ENCODE peak calls at places on chromosomes 5 and 9, in six cellular contexts. D is tibial nerve; K is MCF 10A; G is WTC11; N is CD8-positive, alpha-beta T cell; U is stomach. S is an unnamed sample.

GRCh38 chr5:39266442-39266841 is 47.1 kb upstream of the FYB1 start:
- DNase-seq in D (no peak), K (no peak), G (no peak), N (no peak), U (no peak), S (no peak)

GRCh38 chr9:112705773-112706427 is 12.0 kb downstream of the INIP start:
- DNase-seq in D (no peak), K (peak), G (peak), N (no peak), U (peak), S (no peak)

GRCh38 chr9:20040991-20041606 is 252.3 kb upstream of the SLC24A2 start:
- DNase-seq in D (no peak), K (no peak), G (no peak), N (no peak), U (no peak), S (no peak)

GRCh38 chr5:151383011-151383410 is 35.7 kb upstream of the SLC36A2 start:
- DNase-seq in D (no peak), K (peak), G (no peak), N (no peak), U (no peak), S (no peak)

GRCh38 chr5:127886141-127886540 is 182.9 kb downstream of the CCDC192 start:
- DNase-seq in D (no peak), K (no peak), G (no peak), N (no peak), U (no peak), S (no peak)

GRCh38 chr9:133992780-133993634 is 883 bp upstream of the VAV2 start:
- DNase-seq in D (peak), K (peak), G (peak), N (peak), U (peak), S (peak)

GRCh38 chr9:137168907-137169763 is 716 bp downstream of the LRRC26 start:
- DNase-seq in D (no peak), K (peak), G (peak), N (no peak), U (peak), S (no peak)

GRCh38 chr5:52989781-52990530 is 804 bp downstream of the ITGA2 start:
- DNase-seq in D (no peak), K (peak), G (peak), N (peak), U (peak), S (no peak)

GRCh38 chr5:55535199-55535905 is 588 bp upstream of the PLPP1 start:
- DNase-seq in D (no peak), K (no peak), G (no peak), N (no peak), U (no peak), S (no peak)

GRCh38 chr5:74394924-74395880 is 245.3 kb downstream of the ENC1 start:
- DNase-seq in D (no peak), K (peak), G (peak), N (no peak), U (no peak), S (no peak)

GRCh38 chr9:34810187-34810524 is 100.2 kb upstream of the CCL21 start:
- DNase-seq in D (no peak), K (no peak), G (no peak), N (no peak), U (no peak), S (no peak)

GRCh38 chr5:159184858-159185381 is 24.4 kb downstream of the RNF145 start:
- DNase-seq in D (no peak), K (peak), G (no peak), N (no peak), U (no peak), S (no peak)

GRCh38 chr5:38330207-38330606 is 71.8 kb downstream of the EGFLAM start:
- DNase-seq in D (no peak), K (no peak), G (no peak), N (no peak), U (no peak), S (no peak)

GRCh38 chr5:172630961-172631360 is 10.1 kb upstream of the NEURL1B start:
- DNase-seq in D (no peak), K (no peak), G (no peak), N (no peak), U (no peak), S (no peak)

GRCh38 chr5:95392593-95393182 is 1.5 kb downstream of the FAM81B start:
- DNase-seq in D (no peak), K (peak), G (no peak), N (no peak), U (no peak), S (no peak)

GRCh38 chr9:123541441-123541840 is 185.4 kb downstream of the CRB2 start:
- DNase-seq in D (no peak), K (no peak), G (no peak), N (no peak), U (no peak), S (no peak)

GRCh38 chr5:124627815-124628214 is 118.6 kb downstream of the ZNF608 start:
- DNase-seq in D (no peak), K (no peak), G (no peak), N (no peak), U (no peak), S (no peak)

GRCh38 chr5:61924251-61924650 is 381.8 kb upstream of the KIF2A start:
- DNase-seq in D (no peak), K (no peak), G (no peak), N (no peak), U (no peak), S (no peak)

GRCh38 chr9:112971415-112971814 is 40.6 kb downstream of the ZNF883 start:
- DNase-seq in D (no peak), K (peak), G (peak), N (no peak), U (no peak), S (no peak)

GRCh38 chr5:14696057-14696456 is 31.5 kb downstream of the OTULIN start:
- DNase-seq in D (no peak), K (no peak), G (no peak), N (no peak), U (no peak), S (no peak)

GRCh38 chr9:86099695-86100364 is 472 bp upstream of the GOLM1 start:
- DNase-seq in D (no peak), K (peak), G (peak), N (no peak), U (peak), S (no peak)

GRCh38 chr5:124790261-124790894 is 43.9 kb upstream of the ZNF608 start:
- DNase-seq in D (no peak), K (peak), G (no peak), N (no peak), U (no peak), S (no peak)

GRCh38 chr9:114314881-114315722 is 7.8 kb upstream of the ORM1 start:
- DNase-seq in D (no peak), K (peak), G (no peak), N (peak), U (peak), S (peak)

GRCh38 chr5:127072861-127073846 is at the start of gene C5orf63:
- DNase-seq in D (peak), K (peak), G (peak), N (peak), U (peak), S (no peak)

GRCh38 chr5:3510642-3511041 is 85.0 kb upstream of the IRX1 start:
- DNase-seq in D (no peak), K (no peak), G (no peak), N (no peak), U (no peak), S (no peak)

GRCh38 chr5:3512291-3512690 is 83.3 kb upstream of the IRX1 start:
- DNase-seq in D (no peak), K (no peak), G (no peak), N (no peak), U (no peak), S (no peak)

GRCh38 chr5:3511774-3512173 is 83.9 kb upstream of the IRX1 start:
- DNase-seq in D (no peak), K (no peak), G (no peak), N (no peak), U (no peak), S (no peak)

DNA sequence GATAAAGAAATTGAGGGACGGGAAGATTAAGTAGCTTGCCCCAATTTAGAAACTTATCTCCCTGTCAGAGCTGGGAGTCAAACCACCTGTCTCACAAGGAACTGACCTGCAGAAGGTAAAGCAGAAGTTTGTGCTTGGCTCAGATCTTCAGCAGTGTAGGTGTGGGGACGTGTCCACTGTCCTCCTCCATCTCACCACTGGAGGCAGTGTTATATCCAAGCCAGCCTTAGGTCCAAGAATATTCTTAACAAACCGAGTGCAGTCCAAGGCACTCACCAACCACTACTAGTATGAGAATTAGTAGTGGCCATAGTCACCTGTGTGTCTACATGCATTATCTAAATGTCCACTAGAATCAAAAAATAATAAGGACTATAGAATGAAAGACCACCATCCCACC is 86.3 kb upstream of the IRX1 start:
- DNase-seq in D (no peak), K (peak), G (no peak), N (no peak), U (no peak), S (no peak)
- TF ChIP-seq CTCF in D (no peak), K (no peak), G (no peak), N (no peak), U (no peak), S (no peak)

DNA sequence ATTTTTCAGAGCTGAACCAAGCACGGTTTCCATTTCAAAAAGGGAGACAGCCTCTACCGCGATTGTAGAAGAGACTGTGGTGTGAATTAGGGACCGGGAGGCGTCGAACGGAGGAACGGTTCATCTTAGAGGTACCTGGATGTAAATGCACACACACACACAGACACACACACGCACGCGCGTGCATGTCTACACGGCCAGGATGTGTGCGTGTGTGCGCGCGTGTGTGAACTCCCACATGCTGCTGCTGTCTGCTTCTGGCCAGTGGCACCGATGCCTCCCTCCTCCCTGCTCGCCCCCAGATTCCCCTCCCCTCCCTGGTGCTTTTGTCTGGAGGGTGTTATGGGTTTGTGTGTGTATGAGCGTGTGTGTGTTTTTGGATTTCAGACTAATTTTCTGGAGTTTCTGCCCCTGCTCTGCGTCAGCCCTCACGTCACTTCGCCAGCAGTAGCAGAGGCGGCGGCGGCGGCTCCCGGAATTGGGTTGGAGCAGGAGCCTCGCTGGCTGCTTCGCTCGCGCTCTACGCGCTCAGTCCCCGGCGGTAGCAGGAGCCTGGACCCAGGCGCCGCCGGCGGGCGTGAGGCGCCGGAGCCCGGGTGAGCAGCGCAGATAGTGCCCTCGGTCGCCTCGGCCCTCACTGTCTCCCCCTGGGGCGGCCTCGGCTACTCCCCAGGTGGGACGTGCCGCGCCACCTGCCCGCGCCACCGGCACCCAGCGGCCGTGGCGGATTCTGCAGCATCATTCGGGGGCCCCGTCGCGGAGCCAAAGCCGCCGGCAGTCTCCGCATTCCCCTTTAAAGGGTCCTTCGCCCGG is at the start of gene NTRK2:
- DNase-seq in D (peak), K (peak), G (peak), N (no peak), U (no peak), S (no peak)
- TF ChIP-seq CTCF in D (peak), K (peak), G (no peak), N (no peak), U (no peak), S (peak)

DNA sequence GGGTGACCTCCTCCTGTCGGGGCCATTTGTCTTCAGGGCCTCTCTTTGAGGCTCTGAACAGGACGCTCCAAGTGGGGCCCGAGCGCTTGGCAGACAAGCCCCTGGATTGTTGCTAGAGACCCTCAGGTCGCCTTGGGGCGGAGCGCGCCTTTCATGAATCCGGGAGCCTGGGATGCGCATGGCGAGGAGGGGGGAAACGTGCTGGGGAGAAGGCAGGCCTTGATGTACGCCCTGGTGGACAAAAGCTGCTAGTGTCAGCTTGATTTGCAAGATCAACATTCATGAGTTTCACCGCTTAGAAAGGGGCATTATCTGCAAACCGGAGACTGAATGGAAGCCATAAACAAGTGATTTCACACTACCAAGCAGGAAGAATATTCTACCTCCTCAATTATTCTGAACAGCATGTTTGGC is 226.3 kb downstream of the SMARCA2 start:
- DNase-seq in D (no peak), K (no peak), G (peak), N (no peak), U (no peak), S (peak)
- TF ChIP-seq CTCF in D (no peak), K (no peak), G (peak), N (no peak), U (no peak), S (peak)

DNA sequence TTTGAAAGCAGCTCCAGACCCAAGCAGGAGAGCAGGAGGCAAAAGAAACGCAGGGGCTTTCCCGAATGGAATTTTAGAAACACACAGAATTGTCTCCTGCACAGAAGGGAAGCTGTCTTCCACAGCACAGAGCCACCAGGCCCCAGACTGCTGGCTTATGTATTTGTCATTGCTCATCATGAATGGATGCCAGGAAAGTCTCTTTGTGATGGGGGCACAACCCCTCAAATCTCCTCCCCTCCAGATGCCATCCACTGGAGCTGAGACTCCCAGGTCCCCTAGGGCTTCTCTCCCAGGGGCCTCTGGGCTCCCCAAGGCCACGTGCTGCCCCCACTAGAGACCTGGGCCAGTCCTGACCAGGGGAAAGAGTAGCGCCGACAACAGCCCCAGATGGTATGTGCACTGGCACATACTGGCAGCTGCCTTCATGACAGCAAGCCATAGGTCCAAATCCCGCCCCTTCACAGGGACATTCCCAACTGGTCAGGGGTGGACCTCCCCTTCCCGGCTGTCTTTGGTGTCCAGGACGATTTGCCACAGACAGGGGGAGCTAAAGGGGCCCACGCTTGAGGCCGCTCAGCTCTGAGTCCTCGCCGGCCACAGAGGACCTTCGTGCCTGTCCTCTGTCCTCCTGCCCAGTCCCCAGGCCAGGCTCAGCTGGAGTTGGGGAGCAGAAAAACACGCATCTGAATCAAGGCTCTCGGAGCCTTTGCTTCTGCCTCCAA is 127.8 kb downstream of the KCNIP1 start:
- DNase-seq in D (no peak), K (peak), G (peak), N (no peak), U (no peak), S (no peak)
- TF ChIP-seq CTCF in D (peak), K (no peak), G (no peak), N (no peak), U (no peak), S (peak)

S was measured in osteocyte.